ENCODE peak calls at places on chromosomes 7 and 10, in four cellular contexts. One of them, this sample, is unnamed.

GRCh38 chr7:142925413-142925812 is 8.1 kb downstream of the TRPV5 start:
- DNase-seq in pancreas: no peak
- DNase-seq in neural progenitor cell: no peak
- DNase-seq in astrocyte of the spinal cord: no peak
- DNase-seq in this sample: no peak

GRCh38 chr7:4123823-4124222 is 558.3 kb upstream of the FOXK1 start:
- DNase-seq in pancreas: no peak
- DNase-seq in neural progenitor cell: no peak
- DNase-seq in astrocyte of the spinal cord: peak
- DNase-seq in this sample: no peak

GRCh38 chr7:42247301-42247700 is 10.3 kb upstream of the GLI3 start:
- DNase-seq in pancreas: no peak
- DNase-seq in neural progenitor cell: no peak
- DNase-seq in astrocyte of the spinal cord: peak
- DNase-seq in this sample: peak

GRCh38 chr10:100637785-100638184 is 102.0 kb downstream of the HIF1AN start:
- DNase-seq in pancreas: no peak
- DNase-seq in neural progenitor cell: peak
- DNase-seq in astrocyte of the spinal cord: no peak
- DNase-seq in this sample: peak

GRCh38 chr10:27240212-27240890 is at the start of gene ACBD5:
- DNase-seq in pancreas: peak
- DNase-seq in neural progenitor cell: peak
- DNase-seq in astrocyte of the spinal cord: peak
- DNase-seq in this sample: peak

GRCh38 chr10:128116851-128117615 is 9.2 kb downstream of the MKI67 start:
- DNase-seq in pancreas: no peak
- DNase-seq in neural progenitor cell: no peak
- DNase-seq in astrocyte of the spinal cord: no peak
- DNase-seq in this sample: no peak

GRCh38 chr7:16347461-16348192 is 73.7 kb downstream of the CRPPA start:
- DNase-seq in pancreas: no peak
- DNase-seq in neural progenitor cell: peak
- DNase-seq in astrocyte of the spinal cord: peak
- DNase-seq in this sample: peak

GRCh38 chr10:71349401-71349800 is 30.3 kb downstream of the SLC29A3 start:
- DNase-seq in pancreas: no peak
- DNase-seq in neural progenitor cell: no peak
- DNase-seq in astrocyte of the spinal cord: peak
- DNase-seq in this sample: no peak

GRCh38 chr7:80622531-80622930 is 15.9 kb upstream of the CD36 start:
- DNase-seq in pancreas: no peak
- DNase-seq in neural progenitor cell: no peak
- DNase-seq in astrocyte of the spinal cord: peak
- DNase-seq in this sample: peak

GRCh38 chr10:33117816-33118215 is 159.8 kb upstream of the ITGB1 start:
- DNase-seq in pancreas: no peak
- DNase-seq in neural progenitor cell: no peak
- DNase-seq in astrocyte of the spinal cord: no peak
- DNase-seq in this sample: no peak

GRCh38 chr10:33113111-33113856 is 155.3 kb upstream of the ITGB1 start:
- DNase-seq in pancreas: no peak
- DNase-seq in neural progenitor cell: no peak
- DNase-seq in astrocyte of the spinal cord: peak
- DNase-seq in this sample: peak

GRCh38 chr10:33115720-33116119 is 157.7 kb upstream of the ITGB1 start:
- DNase-seq in pancreas: no peak
- DNase-seq in neural progenitor cell: no peak
- DNase-seq in astrocyte of the spinal cord: no peak
- DNase-seq in this sample: peak

GRCh38 chr10:33114451-33114944 is 156.5 kb upstream of the ITGB1 start:
- DNase-seq in pancreas: no peak
- DNase-seq in neural progenitor cell: no peak
- DNase-seq in astrocyte of the spinal cord: peak
- DNase-seq in this sample: peak

GRCh38 chr10:33116293-33116697 is 158.3 kb upstream of the ITGB1 start:
- DNase-seq in pancreas: no peak
- DNase-seq in neural progenitor cell: peak
- DNase-seq in astrocyte of the spinal cord: peak
- DNase-seq in this sample: peak
- TF ChIP-seq CTCF in pancreas: peak
- TF ChIP-seq CTCF in neural progenitor cell: peak
- TF ChIP-seq CTCF in astrocyte of the spinal cord: peak
- TF ChIP-seq CTCF in this sample: peak

DNA sequence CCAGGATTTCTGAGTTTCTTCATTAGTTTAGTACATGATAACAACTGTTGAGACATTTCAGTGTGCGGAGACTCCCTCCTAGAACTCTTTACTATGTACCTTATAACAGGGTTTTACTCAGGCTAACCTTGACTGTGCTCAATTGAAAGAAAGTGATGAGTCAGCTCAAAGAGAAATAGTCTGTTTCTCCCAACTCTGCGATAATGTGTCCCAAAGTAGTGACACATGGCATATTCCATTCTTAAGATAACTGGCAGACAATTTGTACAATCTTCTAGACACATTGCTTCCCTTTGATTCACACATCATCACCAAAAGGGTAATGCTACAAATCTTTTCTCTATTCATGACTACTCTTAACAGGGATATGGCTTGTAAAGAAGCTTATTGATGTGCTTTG is 645.2 kb downstream of the AUTS2 start:
- DNase-seq in pancreas: no peak
- DNase-seq in neural progenitor cell: no peak
- DNase-seq in astrocyte of the spinal cord: no peak
- DNase-seq in this sample: no peak
- H3K4me3 ChIP-seq in pancreas: no peak
- H3K4me3 ChIP-seq in neural progenitor cell: no peak
- H3K4me3 ChIP-seq in astrocyte of the spinal cord: no peak
- H3K4me3 ChIP-seq in this sample: no peak

GRCh38 chr10:123535386-123535785 is 130.8 kb upstream of the GPR26 start:
- DNase-seq in pancreas: no peak
- DNase-seq in neural progenitor cell: no peak
- DNase-seq in astrocyte of the spinal cord: no peak
- DNase-seq in this sample: no peak

GRCh38 chr10:123526356-123527079 is 139.6 kb upstream of the GPR26 start:
- DNase-seq in pancreas: no peak
- DNase-seq in neural progenitor cell: no peak
- DNase-seq in astrocyte of the spinal cord: no peak
- DNase-seq in this sample: no peak

GRCh38 chr10:123529146-123529760 is 136.9 kb upstream of the GPR26 start:
- DNase-seq in pancreas: no peak
- DNase-seq in neural progenitor cell: no peak
- DNase-seq in astrocyte of the spinal cord: no peak
- DNase-seq in this sample: no peak

GRCh38 chr10:123527122-123527521 is 139.0 kb upstream of the GPR26 start:
- DNase-seq in pancreas: no peak
- DNase-seq in neural progenitor cell: no peak
- DNase-seq in astrocyte of the spinal cord: no peak
- DNase-seq in this sample: no peak

GRCh38 chr10:123530166-123530870 is 135.8 kb upstream of the GPR26 start:
- DNase-seq in pancreas: no peak
- DNase-seq in neural progenitor cell: no peak
- DNase-seq in astrocyte of the spinal cord: no peak
- DNase-seq in this sample: no peak
- TF ChIP-seq CTCF in pancreas: no peak
- TF ChIP-seq CTCF in neural progenitor cell: no peak
- TF ChIP-seq CTCF in astrocyte of the spinal cord: no peak
- TF ChIP-seq CTCF in this sample: no peak

GRCh38 chr7:135938086-135938485 is 39.1 kb downstream of the MTPN start:
- DNase-seq in pancreas: no peak
- DNase-seq in neural progenitor cell: no peak
- DNase-seq in astrocyte of the spinal cord: no peak
- DNase-seq in this sample: no peak
- H3K4me3 ChIP-seq in pancreas: no peak
- H3K4me3 ChIP-seq in neural progenitor cell: no peak
- H3K4me3 ChIP-seq in astrocyte of the spinal cord: no peak
- H3K4me3 ChIP-seq in this sample: no peak

GRCh38 chr7:146414872-146415271 is 298.3 kb downstream of the CNTNAP2 start:
- DNase-seq in pancreas: no peak
- DNase-seq in neural progenitor cell: no peak
- DNase-seq in astrocyte of the spinal cord: no peak
- DNase-seq in this sample: no peak

GRCh38 chr7:146411975-146412374 is 295.4 kb downstream of the CNTNAP2 start:
- DNase-seq in pancreas: no peak
- DNase-seq in neural progenitor cell: peak
- DNase-seq in astrocyte of the spinal cord: no peak
- DNase-seq in this sample: no peak

GRCh38 chr7:146414373-146414772 is 297.8 kb downstream of the CNTNAP2 start:
- DNase-seq in pancreas: no peak
- DNase-seq in neural progenitor cell: peak
- DNase-seq in astrocyte of the spinal cord: no peak
- DNase-seq in this sample: peak
- TF ChIP-seq CTCF in pancreas: no peak
- TF ChIP-seq CTCF in neural progenitor cell: no peak
- TF ChIP-seq CTCF in astrocyte of the spinal cord: no peak
- TF ChIP-seq CTCF in this sample: no peak